ENCODE peak calls at places on chromosomes 11 and 22, in seven cellular contexts. V is dorsolateral prefrontal cortex, L is IMR-90, F is lung, X is cardiac muscle cell, N is testis, A is mammary epithelial cell. Q is an unnamed sample. For H3K27me3, the result is how much of the 10 kb centered on the place peaks cover.

GRCh38 chr22:39207141-39208012 is 37.4 kb downstream of the PDGFB start:
- DNase-seq in F (no peak), A (peak), L (peak), V (no peak), X (no peak), N (no peak), Q (no peak)

GRCh38 chr11:57097149-57097548 is 84.6 kb upstream of the LRRC55 start:
- DNase-seq in N (peak), V (no peak), X (no peak), F (no peak), L (no peak), A (no peak), Q (no peak)

GRCh38 chr11:61627831-61628753 is 47.2 kb upstream of the SYT7 start:
- DNase-seq in X (peak), V (peak), L (peak), A (peak), N (peak), F (peak), Q (no peak)

GRCh38 chr11:92276773-92277172 is 52.2 kb downstream of the FAT3 start:
- DNase-seq in L (peak), X (no peak), N (no peak), V (no peak), F (no peak), A (no peak), Q (no peak)

GRCh38 chr11:106950067-106950491 is 68.2 kb downstream of the GUCY1A2 start:
- DNase-seq in L (no peak), F (no peak), X (no peak), N (no peak), A (peak), V (no peak), Q (no peak)

GRCh38 chr11:101128571-101129202 is 926 bp downstream of the PGR start:
- DNase-seq in F (no peak), X (peak), L (no peak), N (no peak), V (no peak), A (no peak), Q (peak)

GRCh38 chr11:2562181-2562581 is 117.4 kb downstream of the KCNQ1 start:
- DNase-seq in V (peak), A (no peak), L (no peak), N (peak), X (no peak), F (no peak), Q (no peak)

GRCh38 chr11:17695454-17696441 is 23.6 kb upstream of the MYOD1 start:
- DNase-seq in F (no peak), X (no peak), L (no peak), V (no peak), A (no peak), N (no peak), Q (no peak)

GRCh38 chr11:10451399-10452116 is 3.5 kb upstream of the AMPD3 start:
- DNase-seq in X (peak), V (no peak), L (no peak), N (no peak), F (no peak), A (no peak), Q (no peak)

GRCh38 chr11:45252134-45252856 is 33.8 kb downstream of the SYT13 start:
- DNase-seq in V (no peak), F (no peak), N (peak), L (peak), X (peak), A (no peak), Q (peak)

GRCh38 chr11:16297332-16297731 is 59.0 kb downstream of the SOX6 start:
- DNase-seq in L (no peak), N (no peak), V (no peak), X (peak), A (no peak), F (no peak), Q (no peak)

GRCh38 chr11:131683131-131683530 is 312.7 kb downstream of the NTM start:
- DNase-seq in F (no peak), L (no peak), X (no peak), A (no peak), V (no peak), N (no peak), Q (no peak)

GRCh38 chr11:74546752-74547151 is 45.6 kb upstream of the POLD3 start:
- DNase-seq in L (no peak), F (peak), A (peak), X (no peak), V (no peak), N (no peak), Q (no peak)

GRCh38 chr11:59199546-59200420 is 12.9 kb downstream of the MPEG1 start:
- DNase-seq in N (no peak), F (no peak), L (no peak), V (no peak), A (no peak), X (no peak), Q (peak)

GRCh38 chr11:127620660-127621059 is 620.1 kb upstream of the KIRREL3 start:
- DNase-seq in L (peak), A (peak), N (no peak), F (no peak), X (no peak), V (no peak), Q (no peak)

GRCh38 chr11:129117595-129118350 is 74.4 kb downstream of the ARHGAP32 start:
- DNase-seq in F (peak), A (peak), V (no peak), L (peak), X (peak), N (peak), Q (no peak)

GRCh38 chr22:50656122-50657070 is 16.2 kb upstream of the SHANK3 start:
- DNase-seq in L (peak), V (no peak), X (no peak), N (no peak), A (no peak), F (no peak), Q (no peak)

GRCh38 chr11:62295504-62295903 is 3.4 kb downstream of the SCGB1D4 start:
- DNase-seq in A (peak), L (peak), F (no peak), X (peak), N (peak), V (no peak), Q (no peak)

GRCh38 chr22:46560696-46561295 is 23.4 kb upstream of the CELSR1 start:
- DNase-seq in L (no peak), N (no peak), X (no peak), F (no peak), A (no peak), V (no peak), Q (no peak)

GRCh38 chr22:50730941-50731661 is 6.9 kb upstream of the ACR start:
- DNase-seq in X (no peak), V (peak), F (no peak), L (no peak), A (no peak), N (peak), Q (no peak)

GRCh38 chr22:50705219-50705691 is 32.6 kb downstream of the SHANK3 start:
- DNase-seq in N (peak), A (no peak), V (peak), X (peak), F (no peak), L (peak), Q (no peak)

GRCh38 chr11:87374206-87374793 is 336.6 kb downstream of the TMEM135 start:
- DNase-seq in L (no peak), N (no peak), X (no peak), F (no peak), V (no peak), A (no peak), Q (no peak)

GRCh38 chr22:23690713-23691112 is at the start of gene RGL4:
- DNase-seq in A (no peak), L (no peak), N (peak), F (no peak), X (no peak), V (no peak), Q (no peak)

GRCh38 chr11:17598700-17599459 is 51.8 kb downstream of the OTOG start:
- DNase-seq in A (peak), F (peak), N (peak), X (peak), V (peak), L (peak), Q (peak)

GRCh38 chr22:48749555-48750227 is 1078.0 kb downstream of the BRD1 start:
- DNase-seq in L (no peak), N (peak), X (no peak), F (peak), V (no peak), A (no peak), Q (no peak)

GRCh38 chr22:43884600-43885318 is 7.1 kb downstream of the PNPLA5 start:
- DNase-seq in A (peak), F (peak), X (peak), V (peak), L (peak), N (peak), Q (peak)

GRCh38 chr11:15149050-15149449 is 34.3 kb downstream of the INSC start:
- DNase-seq in X (no peak), V (no peak), N (no peak), A (no peak), L (no peak), F (no peak), Q (no peak)

GRCh38 chr11:21567628-21568290 is 625.1 kb upstream of the ANO5 start:
- DNase-seq in L (no peak), F (no peak), V (no peak), A (peak), N (no peak), X (no peak), Q (no peak)

DNA sequence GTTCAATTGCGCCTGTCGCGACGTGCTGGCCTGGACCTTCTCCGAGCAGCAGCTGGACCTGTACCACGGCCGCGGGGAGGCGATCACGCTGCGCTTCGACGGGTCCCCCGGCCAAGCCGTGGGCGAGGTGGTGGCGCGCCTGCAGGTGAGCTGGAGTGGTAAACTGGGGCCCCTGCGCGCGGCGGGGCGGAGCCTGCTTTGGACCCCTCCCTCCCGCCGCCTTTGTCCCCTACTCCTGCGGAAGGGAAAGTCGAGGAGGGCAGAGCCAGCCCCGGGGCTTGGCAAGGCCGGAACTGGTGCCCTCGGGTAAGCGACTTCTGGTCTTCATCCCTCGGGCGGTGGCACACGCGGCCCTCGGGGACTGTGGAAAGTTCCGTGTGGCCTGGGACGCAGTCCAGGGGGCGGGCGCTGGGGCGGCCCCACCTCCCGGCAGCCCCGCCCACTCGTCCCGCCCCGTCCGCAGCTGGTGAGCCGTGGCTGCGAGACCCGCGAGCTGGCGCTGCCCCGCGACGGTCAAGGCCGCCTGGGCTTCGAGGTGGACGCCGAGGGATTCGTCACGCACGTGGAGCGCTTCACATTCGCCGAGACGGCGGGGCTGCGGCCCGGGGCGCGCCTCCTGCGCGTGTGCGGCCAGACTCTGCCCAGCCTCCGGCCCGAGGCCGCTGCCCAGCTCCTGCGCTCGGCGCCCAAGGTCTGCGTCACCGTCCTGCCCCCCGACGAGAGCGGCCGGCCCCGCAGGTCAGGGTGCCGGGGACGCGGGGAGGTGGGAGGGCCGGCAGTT is 9.2 kb downstream of the SIPA1 start:
- DNase-seq in V (peak), X (no peak), A (no peak), L (no peak), N (no peak), F (no peak), Q (peak)
- H3K4me3 ChIP-seq in V (peak), X (peak), A (peak), L (no peak), N (peak), F (peak), Q (no peak)

DNA sequence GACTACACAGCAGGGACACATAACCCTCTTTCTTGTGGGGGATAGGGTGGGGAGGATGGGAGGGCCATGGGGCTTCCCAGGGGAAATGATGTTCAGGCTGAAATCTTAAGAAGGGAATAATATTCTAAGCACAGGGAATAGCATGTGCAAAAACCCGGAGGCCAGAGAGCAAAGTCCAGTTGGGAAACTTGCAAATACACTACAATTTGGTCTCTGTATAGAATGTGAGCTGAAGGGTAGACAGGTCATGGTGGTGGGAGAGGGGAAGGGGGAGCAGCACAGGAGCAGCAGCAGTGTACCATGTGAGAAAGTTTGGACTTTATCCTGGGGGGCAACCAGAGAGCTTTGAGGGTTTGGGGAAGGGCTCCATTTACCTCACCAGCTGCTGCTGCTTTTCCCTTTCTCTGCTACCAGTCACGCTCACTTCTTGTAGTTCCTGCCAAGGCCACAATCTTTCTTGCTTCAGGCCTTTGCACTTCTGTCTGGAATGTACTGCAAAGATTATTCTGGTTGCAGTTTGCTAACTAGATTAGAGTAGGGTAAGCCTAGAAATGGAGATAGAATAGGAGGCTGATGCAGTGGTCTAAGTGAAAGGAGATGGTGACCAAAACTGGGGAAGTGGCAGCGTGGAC is 43.0 kb downstream of the KREMEN1 start:
- DNase-seq in L (peak), F (no peak), A (no peak), X (peak), V (no peak), N (no peak), Q (no peak)
- TF ChIP-seq CTCF in L (no peak), F (no peak), A (no peak), X (no peak), V (no peak), N (no peak), Q (no peak)

DNA sequence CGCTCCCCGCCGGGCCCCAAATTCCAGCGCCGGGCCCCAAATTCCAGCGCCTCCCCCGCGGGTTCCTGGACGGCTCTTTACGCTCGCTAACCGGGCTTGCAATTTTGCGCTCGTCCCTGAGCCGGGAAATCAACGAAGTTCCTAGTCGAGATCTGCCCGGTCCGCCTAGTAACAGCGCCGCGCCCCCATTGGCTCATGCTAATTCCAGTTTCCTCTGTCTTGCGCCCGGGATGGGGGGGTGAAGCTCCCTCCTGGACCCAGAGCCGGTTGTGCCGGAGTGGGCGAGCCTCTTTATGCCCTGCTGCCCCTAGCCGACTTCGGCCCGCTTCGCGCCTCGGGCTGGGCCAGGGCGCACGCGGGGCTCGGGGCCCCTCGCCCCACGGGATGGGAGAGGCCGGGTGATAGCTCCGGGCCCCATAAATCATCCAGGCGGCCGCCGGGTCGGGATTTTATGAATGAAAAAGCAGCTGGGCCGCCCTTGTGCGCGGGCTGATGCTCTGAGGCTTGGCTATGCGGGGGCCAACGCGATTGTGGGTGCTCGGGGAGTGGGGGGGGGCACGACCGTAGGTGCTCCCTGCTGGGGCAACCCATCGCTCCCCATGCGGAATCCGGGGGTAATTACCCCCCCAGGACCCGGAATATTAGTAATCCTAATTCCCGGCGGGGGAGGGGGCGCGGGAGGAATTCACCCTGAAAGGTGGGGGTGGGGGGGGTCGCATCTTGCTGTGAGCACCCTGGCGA is 1.8 kb upstream of the CCND1 start:
- DNase-seq in A (peak), X (peak), N (peak), L (peak), F (peak), V (peak), Q (no peak)
- H3K27me3 ChIP-seq in A (under half), X (half or more), N (under half), L (under half), F (under half), V (half or more), Q (under half)

GRCh38 chr11:13011366-13012036 is 2.4 kb downstream of the RASSF10 start:
- DNase-seq in N (no peak), X (no peak), F (no peak), A (peak), V (no peak), L (no peak), Q (no peak)
- H3K4me3 ChIP-seq in N (peak), X (peak), F (no peak), A (peak), V (no peak), L (no peak), Q (no peak)